ENCODE peak calls at places on chromosomes 11 and 22, in nine cellular contexts. J is RCC 7860; C is thoracic aorta; L is stimulated activated CD8-positive, alpha-beta memory T cell treated with anti-CD3 and anti-CD28 coated beads, Interleukin-2, amount 100 ng/mL, for 48 hours; D is stimulated activated naive CD4-positive, alpha-beta T cell; P is activated CD8-positive, alpha-beta memory T cell treated with anti-CD3 and anti-CD28 coated beads, Interleukin-2, amount 50 U/mL, for 48 hours; Q is DMS53; Y is C1 segment of cervical spinal cord; X is NCI-H510A treated with DMSO at 0.1 percent for 48 hours. T is an unnamed sample.
A peak's percentile ranks its signal among the peaks of the same experiment; 100 is the strongest.

GRCh38 chr11:130212431-130212961 is 52.9 kb downstream of the ST14 start:
- DNase-seq in J (no peak), C (no peak), L (no peak), D (no peak), P (peak; percentile 50), Q (peak; percentile 66), Y (no peak), X (no peak), T (no peak)

GRCh38 chr22:17633217-17633997 is 4.9 kb upstream of the ATP6V1E1 start:
- DNase-seq in J (peak; percentile 96), C (no peak), L (no peak), D (no peak), P (no peak), Q (peak; percentile 18), Y (no peak), X (no peak), T (peak; percentile 97)

GRCh38 chr11:36091256-36091811 is 147.5 kb downstream of the LDLRAD3 start:
- DNase-seq in J (no peak), C (no peak), L (no peak), D (no peak), P (no peak), Q (no peak), Y (no peak), X (no peak), T (no peak)

GRCh38 chr11:116928102-116928777 is 90.8 kb upstream of the APOA1 start:
- DNase-seq in J (no peak), C (no peak), L (no peak), D (no peak), P (no peak), Q (no peak), Y (no peak), X (no peak), T (no peak)

GRCh38 chr11:40819230-40819629 is 640.2 kb downstream of the LRRC4C start:
- DNase-seq in J (no peak), C (no peak), L (no peak), D (no peak), P (no peak), Q (peak; percentile 45), Y (no peak), X (no peak), T (no peak)

GRCh38 chr11:73168925-73169579 is 26.9 kb upstream of the FCHSD2 start:
- DNase-seq in J (no peak), C (no peak), L (no peak), D (no peak), P (no peak), Q (no peak), Y (no peak), X (no peak), T (no peak)

GRCh38 chr11:117070016-117070415 is 28.2 kb downstream of the SIK3 start:
- DNase-seq in J (no peak), C (no peak), L (no peak), D (no peak), P (no peak), Q (no peak), Y (no peak), X (no peak), T (no peak)

GRCh38 chr11:2309251-2310072 is 7.6 kb downstream of the TSPAN32 start:
- DNase-seq in J (no peak), C (no peak), L (no peak), D (no peak), P (no peak), Q (no peak), Y (no peak), X (no peak), T (no peak)

GRCh38 chr11:122656631-122657101 is 1.1 kb downstream of the UBASH3B start:
- DNase-seq in J (peak; percentile 32), C (no peak), L (peak; percentile 23), D (peak; percentile 37), P (peak; percentile 76), Q (no peak), Y (no peak), X (no peak), T (peak; percentile 53)

T was measured in kidney glomerular epithelial cell.